ENCODE peak calls at places on chromosomes 7 and 10, in seven cellular contexts. One of them, this sample, is unnamed.

GRCh38 chr7:129778770-129779601 is 167.5 kb downstream of the NRF1 start:
- DNase-seq in HL-60: no peak
- DNase-seq in psoas muscle: no peak
- DNase-seq in nephron progenitor cell: peak
- DNase-seq in lower lobe of right lung: no peak
- DNase-seq in fibroblast of the aortic adventitia: no peak
- DNase-seq in fibroblast of pulmonary artery: no peak
- DNase-seq in this sample: no peak

GRCh38 chr7:8442814-8443304 is 9.4 kb downstream of the NXPH1 start:
- DNase-seq in HL-60: peak
- DNase-seq in psoas muscle: peak
- DNase-seq in nephron progenitor cell: peak
- DNase-seq in lower lobe of right lung: peak
- DNase-seq in fibroblast of the aortic adventitia: peak
- DNase-seq in fibroblast of pulmonary artery: peak
- DNase-seq in this sample: no peak

GRCh38 chr10:64116731-64117130 is 595.5 kb downstream of the REEP3 start:
- DNase-seq in HL-60: no peak
- DNase-seq in psoas muscle: no peak
- DNase-seq in nephron progenitor cell: no peak
- DNase-seq in lower lobe of right lung: no peak
- DNase-seq in fibroblast of the aortic adventitia: no peak
- DNase-seq in fibroblast of pulmonary artery: no peak
- DNase-seq in this sample: no peak

GRCh38 chr7:151174246-151175046 is 7.0 kb upstream of the GBX1 start:
- DNase-seq in HL-60: no peak
- DNase-seq in psoas muscle: peak
- DNase-seq in nephron progenitor cell: no peak
- DNase-seq in lower lobe of right lung: no peak
- DNase-seq in fibroblast of the aortic adventitia: peak
- DNase-seq in fibroblast of pulmonary artery: peak
- DNase-seq in this sample: no peak

GRCh38 chr10:61992683-61993629 is 91.5 kb downstream of the ARID5B start:
- DNase-seq in HL-60: peak
- DNase-seq in psoas muscle: no peak
- DNase-seq in nephron progenitor cell: no peak
- DNase-seq in lower lobe of right lung: peak
- DNase-seq in fibroblast of the aortic adventitia: peak
- DNase-seq in fibroblast of pulmonary artery: peak
- DNase-seq in this sample: peak

GRCh38 chr10:103491729-103492364 is 1.7 kb upstream of the NEURL1 start:
- DNase-seq in HL-60: no peak
- DNase-seq in psoas muscle: no peak
- DNase-seq in nephron progenitor cell: peak
- DNase-seq in lower lobe of right lung: no peak
- DNase-seq in fibroblast of the aortic adventitia: peak
- DNase-seq in fibroblast of pulmonary artery: peak
- DNase-seq in this sample: no peak

GRCh38 chr10:112792487-112793196 is 157.4 kb upstream of the TCF7L2 start:
- DNase-seq in HL-60: no peak
- DNase-seq in psoas muscle: peak
- DNase-seq in nephron progenitor cell: no peak
- DNase-seq in lower lobe of right lung: no peak
- DNase-seq in fibroblast of the aortic adventitia: peak
- DNase-seq in fibroblast of pulmonary artery: peak
- DNase-seq in this sample: no peak

GRCh38 chr7:84722086-84722485 is 464.8 kb downstream of the SEMA3D start:
- DNase-seq in HL-60: no peak
- DNase-seq in psoas muscle: no peak
- DNase-seq in nephron progenitor cell: no peak
- DNase-seq in lower lobe of right lung: no peak
- DNase-seq in fibroblast of the aortic adventitia: peak
- DNase-seq in fibroblast of pulmonary artery: no peak
- DNase-seq in this sample: no peak

GRCh38 chr7:139252451-139252850 is 21.4 kb downstream of the UBN2 start:
- DNase-seq in HL-60: no peak
- DNase-seq in psoas muscle: no peak
- DNase-seq in nephron progenitor cell: no peak
- DNase-seq in lower lobe of right lung: no peak
- DNase-seq in fibroblast of the aortic adventitia: peak
- DNase-seq in fibroblast of pulmonary artery: no peak
- DNase-seq in this sample: no peak

GRCh38 chr7:141654551-141654950 is 47.4 kb downstream of the DENND11 start:
- DNase-seq in HL-60: peak
- DNase-seq in psoas muscle: peak
- DNase-seq in nephron progenitor cell: peak
- DNase-seq in lower lobe of right lung: no peak
- DNase-seq in fibroblast of the aortic adventitia: peak
- DNase-seq in fibroblast of pulmonary artery: peak
- DNase-seq in this sample: peak

GRCh38 chr10:75191821-75192568 is 18.6 kb upstream of the VDAC2 start:
- DNase-seq in HL-60: no peak
- DNase-seq in psoas muscle: peak
- DNase-seq in nephron progenitor cell: no peak
- DNase-seq in lower lobe of right lung: peak
- DNase-seq in fibroblast of the aortic adventitia: peak
- DNase-seq in fibroblast of pulmonary artery: peak
- DNase-seq in this sample: no peak

GRCh38 chr7:128835790-128836641 is 5.8 kb downstream of the FLNC start:
- DNase-seq in HL-60: no peak
- DNase-seq in psoas muscle: peak
- DNase-seq in nephron progenitor cell: no peak
- DNase-seq in lower lobe of right lung: peak
- DNase-seq in fibroblast of the aortic adventitia: peak
- DNase-seq in fibroblast of pulmonary artery: peak
- DNase-seq in this sample: no peak

GRCh38 chr10:116451956-116452720 is 24.5 kb downstream of the PNLIPRP3 start:
- DNase-seq in HL-60: no peak
- DNase-seq in psoas muscle: no peak
- DNase-seq in nephron progenitor cell: no peak
- DNase-seq in lower lobe of right lung: no peak
- DNase-seq in fibroblast of the aortic adventitia: no peak
- DNase-seq in fibroblast of pulmonary artery: no peak
- DNase-seq in this sample: no peak

GRCh38 chr10:73968101-73968515 is 29.8 kb upstream of the VCL start:
- DNase-seq in HL-60: peak
- DNase-seq in psoas muscle: no peak
- DNase-seq in nephron progenitor cell: no peak
- DNase-seq in lower lobe of right lung: no peak
- DNase-seq in fibroblast of the aortic adventitia: no peak
- DNase-seq in fibroblast of pulmonary artery: peak
- DNase-seq in this sample: no peak

GRCh38 chr7:112437038-112437437 is 13.2 kb upstream of the IFRD1 start:
- DNase-seq in HL-60: no peak
- DNase-seq in psoas muscle: no peak
- DNase-seq in nephron progenitor cell: no peak
- DNase-seq in lower lobe of right lung: no peak
- DNase-seq in fibroblast of the aortic adventitia: no peak
- DNase-seq in fibroblast of pulmonary artery: no peak
- DNase-seq in this sample: no peak

GRCh38 chr7:109986701-109987100 is 1104.2 kb upstream of the LRRN3 start:
- DNase-seq in HL-60: no peak
- DNase-seq in psoas muscle: no peak
- DNase-seq in nephron progenitor cell: no peak
- DNase-seq in lower lobe of right lung: no peak
- DNase-seq in fibroblast of the aortic adventitia: no peak
- DNase-seq in fibroblast of pulmonary artery: no peak
- DNase-seq in this sample: no peak

GRCh38 chr7:151237244-151238189 is 5.2 kb downstream of the CHPF2 start:
- DNase-seq in HL-60: no peak
- DNase-seq in psoas muscle: no peak
- DNase-seq in nephron progenitor cell: no peak
- DNase-seq in lower lobe of right lung: peak
- DNase-seq in fibroblast of the aortic adventitia: no peak
- DNase-seq in fibroblast of pulmonary artery: no peak
- DNase-seq in this sample: no peak

GRCh38 chr7:13447637-13448036 is 541.8 kb downstream of the ETV1 start:
- DNase-seq in HL-60: no peak
- DNase-seq in psoas muscle: no peak
- DNase-seq in nephron progenitor cell: no peak
- DNase-seq in lower lobe of right lung: no peak
- DNase-seq in fibroblast of the aortic adventitia: no peak
- DNase-seq in fibroblast of pulmonary artery: no peak
- DNase-seq in this sample: no peak

GRCh38 chr7:15288746-15289145 is 273.1 kb downstream of the AGMO start:
- DNase-seq in HL-60: no peak
- DNase-seq in psoas muscle: no peak
- DNase-seq in nephron progenitor cell: no peak
- DNase-seq in lower lobe of right lung: no peak
- DNase-seq in fibroblast of the aortic adventitia: peak
- DNase-seq in fibroblast of pulmonary artery: peak
- DNase-seq in this sample: no peak

GRCh38 chr7:92751902-92752901 is 84.2 kb downstream of the CDK6 start:
- DNase-seq in HL-60: no peak
- DNase-seq in psoas muscle: no peak
- DNase-seq in nephron progenitor cell: no peak
- DNase-seq in lower lobe of right lung: no peak
- DNase-seq in fibroblast of the aortic adventitia: peak
- DNase-seq in fibroblast of pulmonary artery: peak
- DNase-seq in this sample: no peak

GRCh38 chr7:79453558-79454324 is at the start of gene MAGI2:
- DNase-seq in HL-60: no peak
- DNase-seq in psoas muscle: peak
- DNase-seq in nephron progenitor cell: peak
- DNase-seq in lower lobe of right lung: peak
- DNase-seq in fibroblast of the aortic adventitia: peak
- DNase-seq in fibroblast of pulmonary artery: peak
- DNase-seq in this sample: no peak

GRCh38 chr7:35508623-35509400 is 186.1 kb downstream of the HERPUD2 start:
- DNase-seq in HL-60: no peak
- DNase-seq in psoas muscle: no peak
- DNase-seq in nephron progenitor cell: no peak
- DNase-seq in lower lobe of right lung: no peak
- DNase-seq in fibroblast of the aortic adventitia: no peak
- DNase-seq in fibroblast of pulmonary artery: no peak
- DNase-seq in this sample: no peak
- TF ChIP-seq CTCF in HL-60: no peak
- TF ChIP-seq CTCF in psoas muscle: no peak
- TF ChIP-seq CTCF in nephron progenitor cell: no peak
- TF ChIP-seq CTCF in lower lobe of right lung: no peak
- TF ChIP-seq CTCF in fibroblast of the aortic adventitia: peak
- TF ChIP-seq CTCF in fibroblast of pulmonary artery: peak
- TF ChIP-seq CTCF in this sample: peak

GRCh38 chr7:134690614-134691504 is 44.2 kb downstream of the BPGM start:
- DNase-seq in HL-60: no peak
- DNase-seq in psoas muscle: no peak
- DNase-seq in nephron progenitor cell: no peak
- DNase-seq in lower lobe of right lung: no peak
- DNase-seq in fibroblast of the aortic adventitia: peak
- DNase-seq in fibroblast of pulmonary artery: no peak
- DNase-seq in this sample: no peak

GRCh38 chr7:134690016-134690415 is 43.4 kb downstream of the BPGM start:
- DNase-seq in HL-60: no peak
- DNase-seq in psoas muscle: no peak
- DNase-seq in nephron progenitor cell: no peak
- DNase-seq in lower lobe of right lung: no peak
- DNase-seq in fibroblast of the aortic adventitia: peak
- DNase-seq in fibroblast of pulmonary artery: peak
- DNase-seq in this sample: no peak

GRCh38 chr7:134684165-134684564 is 37.5 kb downstream of the BPGM start:
- DNase-seq in HL-60: no peak
- DNase-seq in psoas muscle: no peak
- DNase-seq in nephron progenitor cell: no peak
- DNase-seq in lower lobe of right lung: no peak
- DNase-seq in fibroblast of the aortic adventitia: no peak
- DNase-seq in fibroblast of pulmonary artery: no peak
- DNase-seq in this sample: no peak

GRCh38 chr7:134685250-134685649 is 38.6 kb downstream of the BPGM start:
- DNase-seq in HL-60: no peak
- DNase-seq in psoas muscle: no peak
- DNase-seq in nephron progenitor cell: no peak
- DNase-seq in lower lobe of right lung: no peak
- DNase-seq in fibroblast of the aortic adventitia: no peak
- DNase-seq in fibroblast of pulmonary artery: no peak
- DNase-seq in this sample: no peak

DNA sequence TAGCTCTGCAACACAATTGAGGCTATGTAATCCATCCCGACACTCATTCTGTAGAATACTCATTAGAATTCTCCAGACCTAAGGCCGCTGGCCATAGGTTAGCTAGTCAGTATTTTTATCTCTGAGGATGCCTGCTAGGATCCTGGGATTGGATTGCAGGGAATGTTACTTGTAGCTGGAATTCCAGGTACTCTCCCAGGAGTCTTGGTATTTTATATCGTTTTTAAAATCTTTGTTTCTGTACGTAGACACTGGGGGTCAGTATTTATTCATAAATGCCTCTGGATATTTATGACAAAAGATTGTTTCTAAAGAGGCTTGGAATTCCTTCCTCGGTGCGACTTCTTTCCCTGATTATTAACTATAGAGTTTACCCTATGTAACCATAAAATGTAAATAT is 40.1 kb downstream of the BPGM start:
- DNase-seq in HL-60: no peak
- DNase-seq in psoas muscle: no peak
- DNase-seq in nephron progenitor cell: no peak
- DNase-seq in lower lobe of right lung: no peak
- DNase-seq in fibroblast of the aortic adventitia: peak
- DNase-seq in fibroblast of pulmonary artery: peak
- DNase-seq in this sample: no peak
- TF ChIP-seq CTCF in HL-60: no peak
- TF ChIP-seq CTCF in psoas muscle: peak
- TF ChIP-seq CTCF in nephron progenitor cell: no peak
- TF ChIP-seq CTCF in lower lobe of right lung: peak
- TF ChIP-seq CTCF in fibroblast of the aortic adventitia: peak
- TF ChIP-seq CTCF in fibroblast of pulmonary artery: peak
- TF ChIP-seq CTCF in this sample: no peak

DNA sequence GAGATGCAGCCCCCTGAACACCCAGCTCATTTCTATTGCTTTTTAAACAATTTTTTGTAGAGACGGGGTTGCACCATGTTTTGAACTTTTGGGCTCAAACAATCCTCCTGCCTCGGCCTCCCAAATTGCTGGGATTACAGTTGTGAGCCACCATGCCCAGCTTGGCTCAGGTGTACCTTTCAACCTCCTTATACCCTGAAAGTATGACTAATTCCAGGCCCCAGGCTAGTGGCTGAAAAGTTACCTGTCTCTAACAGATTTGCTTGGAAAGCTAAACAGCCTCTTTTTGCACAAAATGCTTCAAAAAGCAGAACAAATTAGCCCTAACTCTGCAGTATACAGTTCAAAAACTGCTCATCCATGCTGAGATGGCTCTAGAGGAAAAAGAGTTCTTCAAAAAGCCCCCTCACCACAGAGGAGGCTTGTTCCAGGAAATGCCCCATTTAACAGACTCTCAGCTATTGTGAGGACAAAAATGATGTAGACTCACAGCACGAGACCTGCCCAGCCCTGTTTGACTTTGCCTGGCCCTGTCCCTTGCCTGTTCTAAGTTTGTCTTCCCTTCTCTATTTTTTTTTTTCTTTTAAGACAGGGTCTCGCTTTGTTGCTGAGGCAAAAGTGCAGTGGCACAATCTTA is 13.4 kb upstream of the AP1S1 start:
- DNase-seq in HL-60: no peak
- DNase-seq in psoas muscle: no peak
- DNase-seq in nephron progenitor cell: no peak
- DNase-seq in lower lobe of right lung: no peak
- DNase-seq in fibroblast of the aortic adventitia: no peak
- DNase-seq in fibroblast of pulmonary artery: peak
- DNase-seq in this sample: no peak
- TF ChIP-seq CTCF in HL-60: no peak
- TF ChIP-seq CTCF in psoas muscle: no peak
- TF ChIP-seq CTCF in nephron progenitor cell: no peak
- TF ChIP-seq CTCF in lower lobe of right lung: no peak
- TF ChIP-seq CTCF in fibroblast of the aortic adventitia: no peak
- TF ChIP-seq CTCF in fibroblast of pulmonary artery: no peak
- TF ChIP-seq CTCF in this sample: no peak

GRCh38 chr10:127919418-127920191 is 12.7 kb downstream of the PTPRE start:
- DNase-seq in HL-60: peak
- DNase-seq in psoas muscle: no peak
- DNase-seq in nephron progenitor cell: no peak
- DNase-seq in lower lobe of right lung: no peak
- DNase-seq in fibroblast of the aortic adventitia: peak
- DNase-seq in fibroblast of pulmonary artery: peak
- DNase-seq in this sample: no peak
- TF ChIP-seq CTCF in HL-60: peak
- TF ChIP-seq CTCF in psoas muscle: peak
- TF ChIP-seq CTCF in nephron progenitor cell: no peak
- TF ChIP-seq CTCF in lower lobe of right lung: peak
- TF ChIP-seq CTCF in fibroblast of the aortic adventitia: peak
- TF ChIP-seq CTCF in fibroblast of pulmonary artery: peak
- TF ChIP-seq CTCF in this sample: peak

This sample was measured in GM12864.